ENCODE peak calls at places on chromosomes 12 and 14, in four cellular contexts. L is stimulated activated CD4-positive, alpha-beta T cell treated with anti-CD3 and anti-CD28 coated beads, Interleukin-12 subunit alpha, Interleukin-12 subunit beta, amount 100 ng/mL, for 48 hours; C is NCI-H510A; O is stimulated activated CD8-positive, alpha-beta memory T cell treated with anti-CD3 and anti-CD28 coated beads, Interleukin-4, amount 100 ng/mL, for 1 hour. G is an unnamed sample.

GRCh38 chr14:52937869-52938268 is 13.0 kb downstream of the FERMT2 start:
- DNase-seq in L (no peak), C (no peak), O (no peak), G (no peak)

GRCh38 chr12:104524026-104524425 is 67.3 kb downstream of the CHST11 start:
- DNase-seq in L (no peak), O (no peak), C (no peak), G (no peak)

GRCh38 chr12:116864371-116865160 is 16.7 kb downstream of the HRK start:
- DNase-seq in O (no peak), L (no peak), C (no peak), G (no peak)

GRCh38 chr14:71300474-71301359 is 393.5 kb downstream of the PCNX1 start:
- DNase-seq in L (no peak), O (no peak), C (no peak), G (no peak)

GRCh38 chr12:68460236-68460635 is 128.1 kb upstream of the MDM1 start:
- DNase-seq in C (no peak), L (no peak), O (no peak), G (no peak)

GRCh38 chr12:31506907-31507306 is 84.0 kb downstream of the DENND5B start:
- DNase-seq in O (no peak), L (no peak), C (no peak), G (no peak)

GRCh38 chr12:72277415-72277814 is 5.2 kb downstream of the TRHDE start:
- DNase-seq in O (no peak), L (no peak), C (no peak), G (no peak)

GRCh38 chr12:81083906-81084513 is 6.1 kb downstream of the ACSS3 start:
- DNase-seq in C (no peak), L (no peak), O (no peak), G (no peak)

GRCh38 chr12:121781751-121782615 is 11.5 kb downstream of the RHOF start:
- DNase-seq in O (no peak), C (no peak), L (peak), G (peak)

GRCh38 chr14:52778702-52779101 is 12.7 kb downstream of the GNPNAT1 start:
- DNase-seq in O (no peak), L (no peak), C (no peak), G (no peak)

GRCh38 chr14:99749142-99749541 is 44.1 kb upstream of the EML1 start:
- DNase-seq in L (no peak), C (no peak), O (no peak), G (no peak)

GRCh38 chr14:88323520-88324199 is 591 bp upstream of the KCNK10 start:
- DNase-seq in O (no peak), C (peak), L (no peak), G (no peak)

GRCh38 chr14:56144176-56144575 is 26.0 kb downstream of the PELI2 start:
- DNase-seq in C (no peak), L (no peak), O (no peak), G (no peak)

GRCh38 chr12:6132496-6132895 is 8.0 kb upstream of the VWF start:
- DNase-seq in O (no peak), L (no peak), C (no peak), G (no peak)

GRCh38 chr12:69685810-69686209 is 13.3 kb downstream of the BEST3 start:
- DNase-seq in C (no peak), L (no peak), O (no peak), G (no peak)

GRCh38 chr14:87896393-87897380 is 96.3 kb downstream of the GALC start:
- DNase-seq in O (no peak), L (peak), C (peak), G (no peak)

GRCh38 chr14:52349731-52350130 is 35.6 kb downstream of the PTGER2 start:
- DNase-seq in O (no peak), L (no peak), C (no peak), G (no peak)

GRCh38 chr14:31752867-31753661 is 191.9 kb downstream of the NUBPL start:
- DNase-seq in O (no peak), C (no peak), L (no peak), G (no peak)

GRCh38 chr14:52033131-52033642 is 35.7 kb downstream of the NID2 start:
- DNase-seq in O (no peak), L (no peak), C (no peak), G (no peak)

GRCh38 chr12:115213118-115213517 is 529.1 kb upstream of the TBX3 start:
- DNase-seq in C (no peak), L (no peak), O (no peak), G (no peak)

GRCh38 chr12:110739894-110740293 is 2.8 kb downstream of the PPP1CC start:
- DNase-seq in C (no peak), O (no peak), L (no peak), G (no peak)

GRCh38 chr12:87820524-87821194 is 208.5 kb downstream of the C12orf50 start:
- DNase-seq in L (no peak), C (no peak), O (no peak), G (no peak)

GRCh38 chr14:95870772-95871171 is 5.9 kb upstream of the TUNAR start:
- DNase-seq in C (no peak), O (no peak), L (no peak), G (no peak)

GRCh38 chr14:21860172-21860571 is 186.6 kb upstream of the OR4E1 start:
- DNase-seq in L (peak), C (no peak), O (no peak), G (peak)

GRCh38 chr12:76790564-76791552 is 26.9 kb downstream of the ZDHHC17 start:
- DNase-seq in L (no peak), O (no peak), C (no peak), G (no peak)

GRCh38 chr14:80628547-80628946 is 313.0 kb downstream of the CEP128 start:
- DNase-seq in L (no peak), O (no peak), C (no peak), G (no peak)

GRCh38 chr12:13347241-13348043 is 150.9 kb downstream of the EMP1 start:
- DNase-seq in L (peak), C (no peak), O (no peak), G (peak)

GRCh38 chr12:94603434-94604068 is 46.8 kb downstream of the TMCC3 start:
- DNase-seq in C (no peak), L (peak), O (peak), G (peak)

GRCh38 chr12:63420206-63420644 is 248.1 kb downstream of the DPY19L2 start:
- DNase-seq in O (no peak), L (peak), C (peak), G (no peak)

G was measured in stimulated activated naive CD8-positive, alpha-beta T cell treated with anti-CD3 and anti-CD28 coated beads, Interleukin-15, amount 100 ng/mL, for 72 hours.